ENCODE peak calls at places on chromosomes 1 and 21, in eight cellular contexts. P, I, G, D, W, K, C and F are unnamed samples.

GRCh38 chr1:42340093-42340492 is 5.1 kb upstream of the FOXJ3 start:
- DNase-seq in P (no peak), I (peak), G (peak), D (no peak), W (no peak), K (peak), C (no peak), F (no peak)

GRCh38 chr21:43921979-43922945 is 57.2 kb downstream of the AGPAT3 start:
- DNase-seq in P (no peak), I (no peak), G (peak), D (peak), W (no peak), K (no peak), C (no peak), F (peak)

GRCh38 chr1:99133759-99134158 is 129.1 kb upstream of the PLPPR5 start:
- DNase-seq in P (no peak), I (no peak), G (no peak), D (no peak), W (no peak), K (no peak), C (no peak), F (no peak)

GRCh38 chr21:29346281-29346680 is 47.6 kb downstream of the BACH1 start:
- DNase-seq in P (no peak), I (no peak), G (no peak), D (no peak), W (no peak), K (no peak), C (no peak), F (no peak)

GRCh38 chr1:219310181-219310728 is 136.6 kb downstream of the LYPLAL1 start:
- DNase-seq in P (no peak), I (no peak), G (no peak), D (no peak), W (no peak), K (peak), C (peak), F (no peak)

GRCh38 chr1:156760796-156761104 is 6.6 kb upstream of the PRCC start:
- DNase-seq in P (no peak), I (no peak), G (no peak), D (no peak), W (no peak), K (no peak), C (no peak), F (no peak)

GRCh38 chr1:155228096-155228427 is 19.6 kb downstream of the MTX1 start:
- DNase-seq in P (no peak), I (no peak), G (peak), D (no peak), W (no peak), K (no peak), C (no peak), F (no peak)

GRCh38 chr1:30014031-30014430 is 709.4 kb downstream of the MATN1 start:
- DNase-seq in P (no peak), I (no peak), G (no peak), D (no peak), W (no peak), K (no peak), C (no peak), F (no peak)

GRCh38 chr1:119968068-119968492 is 71.8 kb upstream of the ADAM30 start:
- DNase-seq in P (peak), I (peak), G (peak), D (peak), W (peak), K (peak), C (peak), F (peak)

GRCh38 chr21:14989359-14989758 is 75.4 kb downstream of the NRIP1 start:
- DNase-seq in P (no peak), I (no peak), G (peak), D (no peak), W (no peak), K (no peak), C (no peak), F (no peak)

GRCh38 chr1:154497026-154497806 is 4.8 kb upstream of the TDRD10 start:
- DNase-seq in P (peak), I (no peak), G (no peak), D (peak), W (no peak), K (no peak), C (no peak), F (peak)

GRCh38 chr1:1134300-1134961 is 18.5 kb upstream of the C1orf159 start:
- DNase-seq in P (no peak), I (no peak), G (no peak), D (no peak), W (no peak), K (no peak), C (no peak), F (no peak)

GRCh38 chr1:232239557-232240468 is 390.1 kb downstream of the SIPA1L2 start:
- DNase-seq in P (no peak), I (no peak), G (no peak), D (no peak), W (no peak), K (no peak), C (no peak), F (no peak)

GRCh38 chr1:1889847-1890505 is 911 bp downstream of the GNB1 start:
- DNase-seq in P (peak), I (peak), G (peak), D (peak), W (no peak), K (no peak), C (no peak), F (no peak)

GRCh38 chr1:201260236-201260591 is 23.1 kb upstream of the PKP1 start:
- DNase-seq in P (peak), I (no peak), G (no peak), D (no peak), W (no peak), K (no peak), C (no peak), F (no peak)

GRCh38 chr1:69055223-69055622 is 512.5 kb upstream of the LRRC7 start:
- DNase-seq in P (no peak), I (no peak), G (peak), D (no peak), W (no peak), K (no peak), C (no peak), F (no peak)

GRCh38 chr1:35506960-35507901 is 50.0 kb downstream of the KIAA0319L start:
- DNase-seq in P (no peak), I (no peak), G (no peak), D (peak), W (no peak), K (no peak), C (no peak), F (peak)

GRCh38 chr1:147515046-147515869 is 26.0 kb upstream of the BCL9 start:
- DNase-seq in P (no peak), I (no peak), G (peak), D (no peak), W (no peak), K (peak), C (peak), F (no peak)

GRCh38 chr1:51484591-51484990 is 34.5 kb downstream of the EPS15 start:
- DNase-seq in P (no peak), I (no peak), G (peak), D (no peak), W (no peak), K (no peak), C (no peak), F (no peak)

GRCh38 chr1:161357073-161357472 is 10.6 kb downstream of the CFAP126 start:
- DNase-seq in P (no peak), I (no peak), G (no peak), D (no peak), W (no peak), K (no peak), C (no peak), F (no peak)

GRCh38 chr1:196577386-196577785 is 30.9 kb downstream of the KCNT2 start:
- DNase-seq in P (no peak), I (no peak), G (no peak), D (no peak), W (no peak), K (no peak), C (no peak), F (no peak)

GRCh38 chr1:228084325-228084724 is 1.8 kb downstream of the ARF1 start:
- DNase-seq in P (no peak), I (no peak), G (peak), D (peak), W (no peak), K (no peak), C (no peak), F (no peak)

GRCh38 chr1:205492201-205492667 is 12.2 kb upstream of the CDK18 start:
- DNase-seq in P (no peak), I (no peak), G (no peak), D (no peak), W (no peak), K (peak), C (no peak), F (no peak)

GRCh38 chr1:36781098-36781497 is 253.2 kb downstream of the GRIK3 start:
- DNase-seq in P (no peak), I (no peak), G (no peak), D (no peak), W (no peak), K (no peak), C (no peak), F (no peak)

GRCh38 chr1:29501227-29501976 is 265.1 kb downstream of the PTPRU start:
- DNase-seq in P (no peak), I (no peak), G (no peak), D (no peak), W (peak), K (no peak), C (no peak), F (no peak)

GRCh38 chr1:81802601-81803422 is 2.1 kb downstream of the ADGRL2 start:
- DNase-seq in P (peak), I (no peak), G (peak), D (no peak), W (no peak), K (no peak), C (no peak), F (no peak)

GRCh38 chr1:4424766-4425165 is 229.6 kb upstream of the AJAP1 start:
- DNase-seq in P (no peak), I (no peak), G (no peak), D (no peak), W (no peak), K (no peak), C (no peak), F (no peak)

GRCh38 chr1:24911651-24912144 is 18.4 kb downstream of the RUNX3 start:
- DNase-seq in P (no peak), I (no peak), G (no peak), D (no peak), W (no peak), K (no peak), C (no peak), F (no peak)

GRCh38 chr21:36104306-36105300 is 30.3 kb upstream of the CBR3 start:
- DNase-seq in P (peak), I (no peak), G (peak), D (peak), W (peak), K (no peak), C (peak), F (no peak)

GRCh38 chr1:87325982-87326738 is 2.5 kb upstream of the LMO4 start:
- DNase-seq in P (peak), I (peak), G (peak), D (peak), W (no peak), K (peak), C (no peak), F (no peak)

GRCh38 chr1:163834778-163835177 is 513.0 kb downstream of the NUF2 start:
- DNase-seq in P (no peak), I (no peak), G (no peak), D (no peak), W (no peak), K (no peak), C (no peak), F (no peak)
- TF ChIP-seq RAD21 in P (no peak), I (no peak), G (no peak), D (no peak), W (no peak), K (no peak), C (no peak), F (no peak)

GRCh38 chr1:182351790-182352364 is 39.7 kb downstream of the GLUL start:
- DNase-seq in P (no peak), I (no peak), G (no peak), D (no peak), W (no peak), K (no peak), C (no peak), F (no peak)

GRCh38 chr1:182348916-182349747 is 42.5 kb downstream of the GLUL start:
- DNase-seq in P (no peak), I (no peak), G (no peak), D (no peak), W (no peak), K (no peak), C (no peak), F (no peak)

GRCh38 chr1:182350839-182351238 is 40.8 kb downstream of the GLUL start:
- DNase-seq in P (no peak), I (no peak), G (no peak), D (no peak), W (no peak), K (no peak), C (no peak), F (no peak)

GRCh38 chr1:182347019-182347418 is 44.6 kb downstream of the GLUL start:
- DNase-seq in P (no peak), I (no peak), G (no peak), D (no peak), W (no peak), K (no peak), C (no peak), F (no peak)
- TF ChIP-seq RAD21 in P (no peak), I (no peak), G (no peak), D (no peak), W (no peak), K (no peak), C (no peak), F (no peak)

DNA sequence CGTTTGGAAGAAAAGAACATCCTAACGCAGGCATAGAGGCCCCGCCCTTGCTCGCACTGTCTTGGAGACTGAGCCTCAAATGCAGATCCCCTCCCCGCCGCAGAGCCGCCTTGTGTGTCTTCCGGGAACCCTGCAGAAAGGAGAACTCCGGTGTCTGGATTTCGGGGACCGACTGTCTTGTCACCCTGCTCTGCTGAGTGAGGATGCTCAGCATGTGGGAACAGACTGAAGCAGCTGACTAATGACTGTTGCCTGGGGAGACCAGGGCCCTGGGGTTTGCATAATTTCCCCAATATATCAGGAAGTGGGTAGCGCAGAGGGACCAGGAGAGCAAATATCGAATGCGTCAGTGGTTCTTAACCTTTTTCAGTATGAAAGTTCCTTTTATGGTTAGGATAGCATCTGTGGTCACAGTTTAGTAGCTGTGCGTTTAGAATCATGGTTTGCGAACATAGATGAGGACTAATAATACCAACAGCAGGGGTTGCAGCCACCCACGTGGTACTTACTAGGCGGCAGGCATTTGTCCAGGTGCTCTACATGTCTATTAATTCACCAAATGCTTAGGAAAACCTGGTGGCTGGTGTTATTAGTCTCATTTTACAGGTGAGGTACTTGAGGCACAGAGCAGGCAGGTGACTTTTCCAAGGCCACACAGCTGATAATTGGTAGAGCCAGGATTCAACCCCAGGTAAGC is 14.3 kb downstream of the GPR137B start:
- DNase-seq in P (no peak), I (no peak), G (no peak), D (peak), W (no peak), K (no peak), C (no peak), F (peak)
- TF ChIP-seq RAD21 in P (no peak), I (no peak), G (no peak), D (no peak), W (no peak), K (no peak), C (no peak), F (peak)

DNA sequence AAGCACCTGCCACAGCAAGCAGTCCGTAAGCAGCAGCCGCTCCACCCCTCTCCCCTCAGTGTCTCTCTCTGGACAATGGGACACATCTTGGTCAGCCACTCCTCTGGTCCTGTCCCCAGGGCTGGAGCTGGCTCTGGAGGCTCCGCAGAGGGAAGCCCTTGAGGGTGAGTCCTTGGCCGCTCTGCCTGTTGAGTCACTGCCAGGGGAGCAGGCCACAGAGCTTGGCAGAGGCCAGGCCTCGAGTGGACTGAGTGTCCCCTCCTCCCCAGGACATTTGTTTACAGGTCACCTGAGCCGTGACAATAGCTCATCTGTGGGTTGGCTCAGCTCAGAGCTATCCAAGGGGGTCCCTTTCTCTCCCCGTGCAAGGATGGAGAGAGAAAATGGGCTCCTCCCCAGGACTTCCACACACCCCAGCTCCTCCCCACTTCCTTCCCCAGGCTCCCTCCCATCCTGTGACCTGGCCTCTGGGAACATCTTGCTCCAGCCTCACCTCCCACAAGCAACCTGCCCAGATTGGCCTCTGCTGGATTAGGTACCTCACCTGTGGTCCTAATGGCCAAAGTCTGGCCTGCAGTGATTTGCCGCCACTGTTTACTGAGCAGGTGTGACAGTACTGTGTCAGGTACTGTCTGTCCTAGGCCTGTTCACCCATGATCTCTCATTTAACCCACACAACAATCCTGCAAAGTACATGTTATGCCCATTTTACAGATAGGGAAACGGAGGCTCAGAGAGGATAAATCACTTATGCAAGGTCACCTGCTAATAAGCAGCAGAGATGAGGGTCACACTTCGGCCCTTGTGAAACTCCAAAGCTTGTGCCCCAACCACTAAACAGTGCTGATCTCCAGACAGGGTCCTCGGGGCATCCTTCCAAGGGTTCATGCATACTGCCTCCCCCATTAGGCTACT is 4.8 kb downstream of the FAM131C start:
- DNase-seq in P (no peak), I (no peak), G (peak), D (no peak), W (no peak), K (no peak), C (no peak), F (no peak)
- TF ChIP-seq RAD21 in P (no peak), I (no peak), G (no peak), D (no peak), W (no peak), K (no peak), C (no peak), F (no peak)

GRCh38 chr1:26283226-26283853 is 3.5 kb downstream of the SH3BGRL3 start:
- DNase-seq in P (no peak), I (no peak), G (no peak), D (peak), W (no peak), K (no peak), C (no peak), F (no peak)

GRCh38 chr1:26284597-26285351 is 4.9 kb downstream of the SH3BGRL3 start:
- DNase-seq in P (peak), I (peak), G (peak), D (peak), W (no peak), K (peak), C (peak), F (no peak)

GRCh38 chr1:26282694-26283019 is 2.8 kb downstream of the SH3BGRL3 start:
- DNase-seq in P (no peak), I (no peak), G (no peak), D (peak), W (no peak), K (no peak), C (no peak), F (no peak)

GRCh38 chr1:26285366-26286063 is 5.6 kb downstream of the SH3BGRL3 start:
- DNase-seq in P (peak), I (peak), G (no peak), D (peak), W (no peak), K (peak), C (peak), F (no peak)

DNA sequence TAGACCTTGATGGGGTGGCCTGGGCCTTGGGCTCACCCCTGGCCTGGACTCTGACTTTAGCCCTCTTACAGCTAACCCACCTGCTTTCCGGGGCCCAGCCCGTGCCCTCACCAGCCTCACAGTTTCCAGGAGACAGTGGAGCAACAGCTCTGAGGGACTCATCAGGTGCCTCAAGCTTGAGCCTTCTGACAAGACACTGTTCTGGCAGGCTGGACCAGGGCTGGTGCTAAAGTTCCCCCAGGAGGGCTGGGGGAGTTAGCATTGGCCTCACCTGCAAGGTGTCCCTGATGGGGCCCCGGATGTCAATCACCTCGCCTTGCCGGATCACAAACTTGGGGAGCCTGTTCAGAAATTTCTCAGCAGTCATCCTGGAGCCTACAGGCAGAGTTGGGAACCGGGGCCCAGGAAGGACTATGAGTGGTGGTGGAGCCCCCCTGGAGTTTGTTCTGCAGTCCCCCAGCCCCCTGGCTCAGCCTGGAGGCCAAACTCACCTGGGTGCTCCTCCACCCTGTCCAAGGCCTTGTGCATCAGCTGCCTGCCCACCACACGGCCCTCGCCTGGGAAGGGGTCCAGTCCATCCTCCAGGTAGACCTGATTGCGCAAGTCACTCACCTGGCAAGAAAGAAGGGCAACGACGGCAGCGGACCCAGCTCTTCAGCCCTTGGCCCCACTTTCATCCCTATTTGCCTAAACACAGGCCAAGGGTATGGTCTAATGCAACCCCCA is 4.1 kb downstream of the SH3BGRL3 start:
- DNase-seq in P (no peak), I (no peak), G (no peak), D (peak), W (no peak), K (no peak), C (no peak), F (no peak)
- TF ChIP-seq RAD21 in P (no peak), I (no peak), G (no peak), D (no peak), W (no peak), K (no peak), C (no peak), F (no peak)

GRCh38 chr1:162973381-162973795 is 95.8 kb upstream of the RGS4 start:
- DNase-seq in P (no peak), I (no peak), G (peak), D (no peak), W (no peak), K (no peak), C (no peak), F (no peak)
- TF ChIP-seq RAD21 in P (no peak), I (no peak), G (no peak), D (no peak), W (no peak), K (no peak), C (no peak), F (no peak)

DNA sequence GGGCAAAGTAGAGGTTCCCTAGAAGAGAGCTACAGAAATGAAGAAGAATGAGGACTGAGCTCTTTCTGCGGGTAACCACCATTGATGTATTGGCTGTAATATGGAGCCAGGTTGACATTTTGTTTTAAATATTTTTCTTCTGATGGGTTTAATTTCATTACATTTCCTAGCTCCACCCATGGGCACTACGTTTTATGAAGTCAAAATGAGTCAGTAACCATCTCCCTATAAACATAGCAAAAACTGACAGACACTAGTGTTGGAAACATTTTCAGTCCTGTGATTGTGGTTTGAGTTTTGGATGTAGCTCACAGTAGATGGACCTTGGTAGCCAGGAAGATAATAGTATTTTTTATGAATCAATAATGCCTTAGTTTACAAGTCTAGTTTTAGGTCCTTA is 470.4 kb upstream of the B3GALT2 start:
- DNase-seq in P (no peak), I (no peak), G (peak), D (no peak), W (no peak), K (no peak), C (no peak), F (no peak)
- TF ChIP-seq RAD21 in P (no peak), I (no peak), G (no peak), D (no peak), W (no peak), K (no peak), C (no peak), F (no peak)

GRCh38 chr21:42809171-42809570 is 70.2 kb downstream of the WDR4 start:
- DNase-seq in P (no peak), I (no peak), G (no peak), D (no peak), W (no peak), K (no peak), C (no peak), F (no peak)
- TF ChIP-seq RAD21 in P (no peak), I (no peak), G (no peak), D (no peak), W (no peak), K (no peak), C (no peak), F (no peak)